ENCODE peak calls at places on chromosomes 4 and X, in nine cellular contexts. S is heart right ventricle; Q is neural progenitor cell; X is tibial artery; U is SK-N-SH; V is upper lobe of left lung; F is brain microvascular endothelial cell; M is HCT116; P is CD8-positive, alpha-beta T cell. H is an unnamed sample. For H3K27me3, the result is how much of the 10 kb centered on the place peaks cover.

GRCh38 chr4:88007304-88008132 is at the start of gene PKD2:
- DNase-seq in M (peak), S (peak), X (peak), Q (peak), F (peak), P (peak), U (peak), V (peak), H (peak)

GRCh38 chr4:53847935-53848334 is 216.5 kb downstream of the CHIC2 start:
- DNase-seq in F (no peak), M (no peak), U (no peak), S (no peak), V (no peak), X (no peak), Q (no peak), P (no peak), H (no peak)

GRCh38 chr4:176794151-176794550 is 1.4 kb upstream of the VEGFC start:
- DNase-seq in F (peak), X (no peak), M (no peak), Q (no peak), S (no peak), V (no peak), U (no peak), P (no peak), H (no peak)

GRCh38 chr4:123984881-123985280 is 588.3 kb downstream of the SPRY1 start:
- DNase-seq in M (no peak), P (no peak), U (no peak), Q (no peak), F (no peak), X (no peak), S (peak), V (no peak), H (no peak)

GRCh38 chrX:16885628-16886027 is 15.5 kb upstream of the RBBP7 start:
- DNase-seq in V (no peak), F (no peak), M (no peak), U (no peak), X (no peak), Q (no peak), P (no peak), S (no peak), H (no peak)

GRCh38 chrX:110310000-110310790 is 7.7 kb downstream of the AMMECR1 start:
- DNase-seq in U (no peak), F (no peak), V (no peak), P (no peak), M (no peak), X (no peak), S (no peak), Q (no peak), H (no peak)

GRCh38 chr4:27000820-27001219 is 140.2 kb downstream of the STIM2 start:
- DNase-seq in U (no peak), F (no peak), M (no peak), X (no peak), Q (no peak), V (no peak), P (no peak), S (no peak), H (no peak)

GRCh38 chrX:49210406-49210805 is 10.4 kb upstream of the SYP start:
- DNase-seq in Q (no peak), S (no peak), V (no peak), M (no peak), X (no peak), P (no peak), U (no peak), F (no peak), H (no peak)

GRCh38 chrX:15931362-15931761 is 76.7 kb upstream of the AP1S2 start:
- DNase-seq in Q (no peak), P (no peak), U (no peak), X (no peak), V (no peak), F (no peak), M (no peak), S (no peak), H (no peak)

GRCh38 chr4:147825451-147826287 is 93.8 kb downstream of the ARHGAP10 start:
- DNase-seq in V (no peak), U (no peak), M (no peak), X (no peak), F (peak), Q (no peak), P (no peak), S (peak), H (no peak)

GRCh38 chr4:92843784-92844183 is 540.0 kb downstream of the GRID2 start:
- DNase-seq in S (no peak), X (no peak), M (no peak), V (no peak), F (no peak), U (no peak), P (no peak), Q (no peak), H (no peak)

GRCh38 chr4:77959566-77960338 is 97.1 kb downstream of the MRPL1 start:
- DNase-seq in P (no peak), X (no peak), S (no peak), U (peak), Q (peak), V (no peak), F (peak), M (peak), H (no peak)

GRCh38 chr4:118289794-118290193 is 63.0 kb downstream of the PRSS12 start:
- DNase-seq in S (no peak), V (no peak), X (no peak), F (peak), P (no peak), U (no peak), M (no peak), Q (no peak), H (no peak)

GRCh38 chr4:176641237-176641636 is 151.5 kb downstream of the VEGFC start:
- DNase-seq in M (no peak), X (no peak), P (no peak), V (no peak), U (no peak), Q (no peak), S (no peak), F (peak), H (no peak)

GRCh38 chrX:63275127-63275526 is 76.0 kb downstream of the SPIN4 start:
- DNase-seq in F (peak), V (no peak), P (no peak), S (no peak), M (peak), U (peak), Q (peak), X (no peak), H (no peak)

GRCh38 chrX:8890794-8891193 is 89.6 kb upstream of the FAM9A start:
- DNase-seq in P (no peak), S (no peak), U (no peak), V (no peak), Q (no peak), X (no peak), F (no peak), M (no peak), H (no peak)

GRCh38 chrX:14409341-14409740 is 120.0 kb upstream of the GLRA2 start:
- DNase-seq in V (no peak), Q (no peak), S (no peak), F (peak), P (no peak), U (no peak), X (no peak), M (no peak), H (no peak)

GRCh38 chr4:32748061-32748460 is 2027.9 kb downstream of the PCDH7 start:
- DNase-seq in P (no peak), M (no peak), V (peak), U (no peak), X (no peak), S (no peak), Q (no peak), F (no peak), H (no peak)

GRCh38 chr4:188372856-188373255 is 233.6 kb downstream of the TRIML1 start:
- DNase-seq in M (peak), X (no peak), F (no peak), P (no peak), S (no peak), Q (peak), V (no peak), U (no peak), H (no peak)

GRCh38 chr4:20137176-20137575 is 114.5 kb upstream of the SLIT2 start:
- DNase-seq in V (no peak), U (no peak), P (no peak), M (no peak), S (no peak), X (no peak), Q (no peak), F (peak), H (no peak)

GRCh38 chrX:145817299-145817665 is 347 bp upstream of the SLITRK2 start:
- DNase-seq in M (no peak), P (no peak), Q (peak), U (no peak), S (peak), X (no peak), V (peak), F (no peak), H (no peak)

GRCh38 chr4:153725811-153726154 is 34.0 kb downstream of the RNF175 start:
- DNase-seq in Q (no peak), U (no peak), M (no peak), S (no peak), F (no peak), P (no peak), V (no peak), X (no peak), H (no peak)

GRCh38 chrX:38860106-38861013 is 59.1 kb downstream of the MID1IP1 start:
- DNase-seq in S (no peak), M (no peak), Q (no peak), V (no peak), U (no peak), F (no peak), P (no peak), X (no peak), H (no peak)

GRCh38 chr4:124018383-124019317 is 622.1 kb downstream of the SPRY1 start:
- DNase-seq in Q (no peak), U (peak), V (no peak), S (peak), P (no peak), F (peak), M (no peak), X (peak), H (no peak)

GRCh38 chrX:48025561-48025960 is 18.8 kb downstream of the SPACA5 start:
- DNase-seq in U (peak), M (peak), F (peak), Q (peak), P (peak), S (no peak), X (no peak), V (no peak), H (peak)

GRCh38 chr4:107380836-107381438 is 339.1 kb downstream of the PAPSS1 start:
- DNase-seq in X (no peak), M (no peak), F (no peak), P (no peak), S (no peak), U (no peak), Q (no peak), V (no peak), H (no peak)

GRCh38 chr4:12548678-12549077 is 935.5 kb downstream of the RAB28 start:
- DNase-seq in X (no peak), U (no peak), F (no peak), P (no peak), V (no peak), M (no peak), Q (no peak), S (no peak), H (no peak)

GRCh38 chrX:25191403-25191802 is 175.6 kb upstream of the ARX start:
- DNase-seq in P (no peak), V (no peak), Q (no peak), X (no peak), S (no peak), M (no peak), U (no peak), F (no peak), H (no peak)

GRCh38 chr4:140153744-140154571 is at the start of gene MAML3:
- DNase-seq in P (peak), X (peak), U (peak), Q (peak), F (peak), V (peak), S (peak), M (peak), H (peak)

GRCh38 chr4:16745009-16745408 is 153.4 kb downstream of the LDB2 start:
- DNase-seq in M (no peak), U (no peak), F (peak), S (no peak), V (no peak), P (no peak), X (no peak), Q (peak), H (no peak)

GRCh38 chr4:8132400-8132799 is 26.2 kb downstream of the ABLIM2 start:
- DNase-seq in F (no peak), P (no peak), S (peak), V (no peak), Q (no peak), U (no peak), M (no peak), X (no peak), H (no peak)

GRCh38 chrX:47191331-47191730 is 2.3 kb upstream of the UBA1 start:
- DNase-seq in F (no peak), S (no peak), X (no peak), P (peak), V (no peak), U (no peak), Q (peak), M (peak), H (peak)

GRCh38 chr4:31052519-31052918 is 332.4 kb downstream of the PCDH7 start:
- DNase-seq in V (no peak), M (no peak), S (no peak), X (no peak), P (no peak), F (no peak), U (no peak), Q (no peak), H (no peak)

GRCh38 chr4:186726150-186726439 is 2.4 kb upstream of the FAT1 start:
- DNase-seq in P (no peak), S (no peak), U (no peak), M (no peak), V (no peak), X (no peak), F (no peak), Q (no peak), H (no peak)

GRCh38 chr4:186727149-186727976 is 3.7 kb upstream of the FAT1 start:
- DNase-seq in V (no peak), S (no peak), F (peak), X (no peak), P (no peak), M (no peak), U (no peak), Q (peak), H (no peak)

GRCh38 chr4:186725422-186726149 is 1.9 kb upstream of the FAT1 start:
- DNase-seq in S (peak), F (peak), P (no peak), X (peak), V (peak), Q (peak), M (peak), U (peak), H (no peak)

GRCh38 chr4:186727977-186728519 is 4.4 kb upstream of the FAT1 start:
- DNase-seq in U (no peak), Q (peak), M (peak), F (no peak), V (no peak), P (no peak), S (no peak), X (no peak), H (no peak)

GRCh38 chr4:186726440-186727148 is 2.9 kb upstream of the FAT1 start:
- DNase-seq in X (peak), S (peak), M (peak), P (no peak), V (peak), F (peak), U (peak), Q (peak), H (no peak)
- TF ChIP-seq CTCF in X (peak), S (peak), M (no peak), P (no peak), V (no peak), F (no peak), U (no peak), Q (peak), H (no peak)

GRCh38 chrX:72569786-72570185 is 2.9 kb downstream of the HDAC8 start:
- DNase-seq in U (no peak), S (no peak), P (no peak), X (no peak), M (no peak), Q (no peak), F (peak), V (no peak), H (no peak)

GRCh38 chrX:72568406-72569092 is 4.1 kb downstream of the HDAC8 start:
- DNase-seq in Q (no peak), P (no peak), U (no peak), S (no peak), X (no peak), M (no peak), V (no peak), F (peak), H (no peak)

GRCh38 chrX:72566448-72566847 is 6.2 kb downstream of the HDAC8 start:
- DNase-seq in S (no peak), Q (no peak), U (no peak), V (no peak), P (no peak), X (no peak), F (no peak), M (no peak), H (no peak)
- H3K27me3 ChIP-seq in S (under half), Q (under half), U (under half), V (under half), P (under half), X (under half), F (under half), M (under half), H (under half)

GRCh38 chrX:95764972-95765451 is 919.6 kb upstream of the DIAPH2 start:
- DNase-seq in V (no peak), M (no peak), S (no peak), P (no peak), F (peak), X (no peak), U (peak), Q (peak), H (no peak)
- TF ChIP-seq CTCF in V (no peak), M (peak), S (peak), P (no peak), F (peak), X (peak), U (peak), Q (peak), H (no peak)

GRCh38 chr4:162104459-162105124 is 59.2 kb downstream of the FSTL5 start:
- DNase-seq in X (no peak), V (no peak), F (no peak), M (no peak), S (no peak), P (no peak), Q (no peak), U (no peak), H (no peak)
- H3K27me3 ChIP-seq in X (under half), V (under half), F (under half), M (under half), S (under half), P (under half), Q (under half), U (under half), H (under half)

GRCh38 chrX:70769659-70770232 is 138.8 kb downstream of the TEX11 start:
- DNase-seq in Q (no peak), U (peak), P (no peak), V (no peak), F (no peak), M (no peak), S (no peak), X (no peak), H (no peak)
- TF ChIP-seq CTCF in Q (peak), U (peak), P (peak), V (peak), F (no peak), M (peak), S (peak), X (no peak), H (peak)

DNA sequence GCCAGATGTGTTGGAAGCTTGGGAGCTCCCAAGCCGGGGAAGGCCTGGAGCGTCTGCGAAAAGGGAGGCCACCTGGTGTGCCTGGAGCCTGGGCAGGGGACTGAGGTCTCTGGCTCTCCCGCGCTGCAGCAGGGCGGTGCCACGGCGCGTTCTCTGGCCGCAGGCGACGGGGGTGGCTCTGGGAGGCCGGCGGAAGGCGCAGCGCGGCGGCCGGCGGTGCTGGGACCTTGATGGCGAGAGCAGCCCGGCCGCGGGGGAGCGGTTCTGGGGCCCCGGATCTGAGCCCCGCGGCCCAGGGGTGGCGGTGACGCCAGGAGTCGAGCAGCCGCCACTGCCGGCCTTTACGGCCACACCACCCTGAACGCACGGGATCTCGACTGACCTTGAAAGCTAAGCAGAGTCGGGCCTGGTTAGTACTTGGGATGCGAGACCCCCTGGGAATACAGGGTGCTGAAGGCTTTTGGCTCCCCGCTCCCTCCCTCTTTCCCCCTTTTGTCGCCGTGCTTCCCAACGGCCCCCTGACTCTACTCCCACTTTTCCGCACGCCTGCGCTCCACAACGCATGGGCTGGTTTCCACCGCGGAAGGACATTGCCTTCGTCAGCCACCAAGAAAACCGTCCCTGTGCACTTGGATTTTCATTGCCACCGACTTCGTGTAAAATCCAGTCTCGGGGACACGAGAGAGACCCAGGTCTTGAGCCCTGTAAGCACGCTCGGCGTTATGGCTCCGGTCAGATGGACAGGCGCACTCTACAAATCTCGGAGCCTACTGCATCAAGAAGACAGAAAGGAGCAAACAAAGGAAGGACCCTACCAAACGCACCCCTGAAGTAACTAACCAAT is 9.5 kb downstream of the FRG2 start:
- DNase-seq in Q (peak), S (no peak), P (no peak), X (no peak), U (peak), V (peak), F (no peak), M (no peak), H (no peak)
- H3K27me3 ChIP-seq in Q (half or more), S (half or more), P (under half), X (half or more), U (under half), V (under half), F (under half), M (under half), H (half or more)

GRCh38 chrX:139971394-139971749 is 6.1 kb upstream of the CXorf66 start:
- DNase-seq in P (no peak), X (no peak), S (no peak), M (no peak), F (no peak), V (no peak), Q (peak), U (no peak), H (no peak)

GRCh38 chrX:139965421-139965820 is at the start of gene CXorf66:
- DNase-seq in Q (no peak), F (no peak), X (no peak), P (no peak), V (no peak), S (no peak), M (no peak), U (no peak), H (no peak)

GRCh38 chrX:139969286-139969685 is 4.0 kb upstream of the CXorf66 start:
- DNase-seq in S (no peak), Q (no peak), X (no peak), U (no peak), P (no peak), F (no peak), V (no peak), M (no peak), H (no peak)

GRCh38 chrX:139972113-139972512 is 6.8 kb upstream of the CXorf66 start:
- DNase-seq in Q (no peak), V (no peak), F (no peak), U (no peak), M (no peak), S (no peak), X (no peak), P (no peak), H (no peak)

DNA sequence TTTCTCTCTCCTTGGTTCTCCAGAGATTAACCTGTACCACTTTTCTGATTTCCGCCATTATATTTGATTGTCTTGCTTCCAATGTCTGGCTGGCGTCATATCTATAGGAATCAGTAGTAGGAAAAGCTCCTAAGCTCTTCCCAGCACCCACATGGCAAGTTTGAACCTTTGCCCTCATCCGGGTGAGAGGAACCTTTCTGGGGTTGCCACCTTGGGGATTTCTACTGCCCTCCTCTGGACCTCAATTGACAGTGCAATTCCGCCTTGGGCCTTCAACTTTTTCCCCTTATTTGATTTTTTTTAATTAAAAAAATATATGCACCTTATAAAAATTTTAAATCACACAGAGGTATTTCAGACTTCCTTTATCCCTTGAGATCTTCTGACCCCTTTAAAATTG is 2.0 kb upstream of the CXorf66 start:
- DNase-seq in V (no peak), F (no peak), X (no peak), P (no peak), M (no peak), S (no peak), U (peak), Q (peak), H (no peak)
- TF ChIP-seq CTCF in V (no peak), F (peak), X (no peak), P (no peak), M (peak), S (peak), U (peak), Q (peak), H (no peak)

GRCh38 chrX:153848325-153848724 is 18.0 kb upstream of the PDZD4 start:
- DNase-seq in V (no peak), P (no peak), U (no peak), Q (peak), M (no peak), X (no peak), F (no peak), S (no peak), H (no peak)

GRCh38 chrX:153845195-153845594 is 14.9 kb upstream of the PDZD4 start:
- DNase-seq in U (no peak), M (no peak), V (no peak), X (no peak), S (no peak), P (no peak), F (no peak), Q (no peak), H (no peak)

GRCh38 chrX:153844509-153845082 is 14.3 kb upstream of the PDZD4 start:
- DNase-seq in F (no peak), P (no peak), X (no peak), Q (peak), V (no peak), U (no peak), S (no peak), M (no peak), H (no peak)

GRCh38 chrX:153845842-153846241 is 15.5 kb upstream of the PDZD4 start:
- DNase-seq in U (no peak), P (no peak), S (no peak), M (no peak), V (no peak), F (no peak), Q (no peak), X (no peak), H (no peak)
- H3K27me3 ChIP-seq in U (under half), P (under half), S (half or more), M (under half), V (under half), F (under half), Q (half or more), X (under half), H (under half)

H was measured in CD4-positive, alpha-beta T cell.